ENCODE peak calls at places on chromosome 19, in seven cellular contexts. N is WTC11; Q is fibroblast of mammary gland; T is fibroblast of pulmonary artery; M is CD8-positive, alpha-beta T cell; X is AG10803; Y is thoracic aorta. E is an unnamed sample.
A peak's percentile ranks its signal among the peaks of the same experiment; 100 is the strongest.

GRCh38 chr19:47407417-47407774 is 11.9 kb downstream of the MEIS3 start:
- DNase-seq in M (no peak), N (no peak), Y (no peak), T (no peak), Q (no peak), X (no peak), E (no peak)

GRCh38 chr19:956747-957451 is 27.2 kb upstream of the WDR18 start:
- DNase-seq in X (peak; percentile 67), T (no peak), M (no peak), Y (no peak), N (peak; percentile 45), Q (no peak), E (peak; percentile 45)

GRCh38 chr19:38990949-38991697 is 15.6 kb upstream of the FBXO17 start:
- DNase-seq in X (peak; percentile 34), Y (no peak), N (no peak), M (no peak), T (no peak), Q (no peak), E (no peak)

GRCh38 chr19:7832781-7833180 is 2.8 kb downstream of the EVI5L start:
- DNase-seq in Y (no peak), X (peak; percentile 22), M (no peak), Q (no peak), N (no peak), T (peak; percentile 30), E (no peak)

GRCh38 chr19:485583-486236 is 10.6 kb upstream of the MADCAM1 start:
- DNase-seq in T (no peak), Y (no peak), Q (peak; percentile 71), X (peak; percentile 35), N (no peak), M (no peak), E (no peak)

GRCh38 chr19:7230826-7231225 is 63.4 kb downstream of the INSR start:
- DNase-seq in T (no peak), M (no peak), Y (no peak), Q (no peak), N (no peak), X (peak; percentile 10), E (no peak)

GRCh38 chr19:33375156-33375744 is 1.7 kb downstream of the CEBPG start:
- DNase-seq in M (no peak), Q (no peak), N (no peak), Y (no peak), T (no peak), X (no peak), E (no peak)

GRCh38 chr19:47406711-47407416 is 12.5 kb downstream of the MEIS3 start:
- DNase-seq in Q (no peak), N (peak; percentile 73), T (no peak), X (no peak), Y (no peak), M (no peak), E (no peak)

GRCh38 chr19:4713384-4713951 is 10.2 kb downstream of the DPP9 start:
- DNase-seq in Q (peak; percentile 99), Y (no peak), X (peak; percentile 95), N (no peak), T (peak; percentile 93), M (no peak), E (peak; percentile 98)

GRCh38 chr19:3135961-3136683 is at the start of gene GNA15:
- DNase-seq in X (no peak), M (peak; percentile 15), Y (no peak), N (no peak), Q (no peak), T (no peak), E (peak; percentile 65)

GRCh38 chr19:3146677-3147100 is 10.9 kb downstream of the GNA15 start:
- DNase-seq in T (no peak), X (no peak), N (peak; percentile 84), Y (no peak), Q (no peak), M (peak; percentile 74), E (no peak)

GRCh38 chr19:45443462-45444317 is 20.0 kb upstream of the ERCC1 start:
- DNase-seq in M (peak; percentile 51), T (peak; percentile 93), Q (peak; percentile 84), N (peak; percentile 96), Y (peak; percentile 95), X (peak; percentile 90), E (peak; percentile 98)

GRCh38 chr19:3359850-3360493 is 6.4 kb upstream of the NFIC start:
- DNase-seq in T (no peak), Y (no peak), X (no peak), M (no peak), Q (no peak), N (no peak), E (no peak)

GRCh38 chr19:58059003-58059671 is at the start of gene ZNF135:
- DNase-seq in Y (peak; percentile 52), T (peak; percentile 77), Q (peak; percentile 73), N (peak; percentile 90), M (peak; percentile 64), X (peak; percentile 77), E (no peak)

GRCh38 chr19:4583961-4584669 is 24.6 kb upstream of the SEMA6B start:
- DNase-seq in X (peak; percentile 31), Q (no peak), Y (no peak), N (peak; percentile 72), T (peak; percentile 44), M (no peak), E (no peak)

GRCh38 chr19:54188224-54188871 is 1.0 kb downstream of the MBOAT7 start:
- DNase-seq in Y (no peak), T (peak; percentile 42), X (peak; percentile 30), M (peak; percentile 68), N (peak; percentile 27), Q (peak; percentile 30), E (no peak)

GRCh38 chr19:11293468-11294389 is 2.2 kb upstream of the TSPAN16 start:
- DNase-seq in X (peak; percentile 94), T (peak; percentile 97), N (peak; percentile 99), M (peak; percentile 77), Y (peak; percentile 93), Q (peak; percentile 89), E (peak; percentile 94)

GRCh38 chr19:11291991-11292390 is 4.0 kb upstream of the TSPAN16 start:
- DNase-seq in Y (no peak), Q (no peak), T (no peak), M (no peak), N (no peak), X (no peak), E (no peak)

GRCh38 chr19:11296264-11296663 is 304 bp downstream of the TSPAN16 start:
- DNase-seq in N (no peak), Q (peak; percentile 35), X (peak; percentile 37), M (no peak), T (peak; percentile 67), Y (no peak), E (no peak)

GRCh38 chr19:11295180-11295579 is 780 bp upstream of the TSPAN16 start:
- DNase-seq in X (no peak), N (no peak), Q (no peak), Y (no peak), T (no peak), M (no peak), E (no peak)

DNA sequence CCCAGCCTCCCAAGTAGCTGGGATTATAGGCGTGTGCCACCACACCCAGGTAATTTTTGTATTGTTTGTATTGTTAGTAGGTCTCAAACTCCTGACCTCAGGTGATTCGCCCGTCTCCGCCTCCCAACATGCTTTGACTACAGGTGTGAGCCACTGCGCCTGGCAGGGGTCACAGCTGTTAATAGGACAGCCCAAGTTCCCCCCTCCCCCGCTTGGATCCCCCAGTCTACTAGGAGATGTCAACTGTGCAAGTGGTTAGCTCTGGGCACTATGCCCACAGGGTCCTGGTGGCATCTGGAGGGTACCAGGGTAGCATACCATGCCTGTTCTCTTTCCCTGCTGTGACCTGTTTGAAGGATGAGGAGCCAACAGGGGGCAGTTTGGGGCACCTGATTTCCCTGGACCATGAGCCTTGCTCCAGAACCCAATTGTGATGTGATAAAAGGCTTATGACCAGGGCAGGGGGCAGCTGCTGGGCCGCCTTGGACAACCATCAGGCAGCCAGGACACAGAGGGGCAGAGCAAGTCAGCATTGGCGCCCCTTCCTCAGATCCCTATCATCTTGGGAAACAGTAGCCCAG is at the start of gene TSPAN16:
- DNase-seq in X (no peak), N (no peak), T (no peak), Y (no peak), M (no peak), Q (no peak), E (no peak)
- TF ChIP-seq CTCF in X (peak; percentile 15), N (no peak), T (peak; percentile 9), Y (no peak), M (no peak), Q (no peak), E (no peak)

DNA sequence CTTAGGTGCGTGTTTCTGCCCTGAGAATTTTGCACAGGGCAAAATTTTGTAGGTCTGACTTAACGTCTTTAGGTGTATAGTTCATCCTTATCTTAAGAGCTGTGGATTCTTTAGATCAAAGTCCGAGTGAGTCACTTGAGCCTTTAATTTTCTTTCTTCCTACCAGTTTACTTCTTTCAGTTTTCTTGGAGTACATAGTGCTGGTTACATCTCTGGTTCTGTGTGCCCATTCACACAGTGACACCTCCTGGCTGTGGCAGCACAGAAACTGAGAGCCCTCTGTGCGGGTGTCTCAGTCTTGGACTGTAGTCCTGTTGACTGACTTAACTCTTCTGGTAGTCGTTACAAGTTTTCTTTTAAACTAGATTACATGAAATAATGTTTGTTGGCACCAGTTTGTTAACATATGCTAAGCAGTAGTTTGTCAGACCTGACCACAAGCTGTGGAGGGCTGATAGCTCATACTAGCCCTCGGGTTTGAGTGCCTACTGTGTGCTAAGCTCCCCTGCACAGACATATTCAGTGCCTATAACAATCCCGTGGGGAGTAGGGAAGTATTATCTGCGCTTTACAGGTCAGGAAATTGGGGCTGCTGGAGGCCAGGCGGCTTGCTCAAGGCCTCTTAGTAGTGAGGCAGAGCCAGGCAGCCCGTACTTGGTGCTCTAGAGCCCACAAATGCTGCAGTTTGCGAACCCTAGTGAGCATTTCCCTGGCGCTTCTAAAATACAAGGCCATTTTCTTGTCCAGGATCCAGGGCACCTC is 1.6 kb downstream of the GATAD2A start:
- DNase-seq in T (peak; percentile 55), N (no peak), Y (no peak), X (peak; percentile 57), M (peak; percentile 64), Q (peak; percentile 57), E (no peak)
- TF ChIP-seq CTCF in T (peak; percentile 49), N (no peak), Y (no peak), X (peak; percentile 54), M (no peak), Q (peak; percentile 30), E (peak; percentile 44)

GRCh38 chr19:29478578-29479565 is 46.9 kb upstream of the VSTM2B start:
- DNase-seq in N (peak; percentile 90), M (no peak), Q (no peak), Y (no peak), T (no peak), X (peak; percentile 8), E (no peak)
- TF ChIP-seq CTCF in N (peak; percentile 39), M (no peak), Q (peak; percentile 4), Y (no peak), T (no peak), X (peak; percentile 46), E (peak; percentile 40)

DNA sequence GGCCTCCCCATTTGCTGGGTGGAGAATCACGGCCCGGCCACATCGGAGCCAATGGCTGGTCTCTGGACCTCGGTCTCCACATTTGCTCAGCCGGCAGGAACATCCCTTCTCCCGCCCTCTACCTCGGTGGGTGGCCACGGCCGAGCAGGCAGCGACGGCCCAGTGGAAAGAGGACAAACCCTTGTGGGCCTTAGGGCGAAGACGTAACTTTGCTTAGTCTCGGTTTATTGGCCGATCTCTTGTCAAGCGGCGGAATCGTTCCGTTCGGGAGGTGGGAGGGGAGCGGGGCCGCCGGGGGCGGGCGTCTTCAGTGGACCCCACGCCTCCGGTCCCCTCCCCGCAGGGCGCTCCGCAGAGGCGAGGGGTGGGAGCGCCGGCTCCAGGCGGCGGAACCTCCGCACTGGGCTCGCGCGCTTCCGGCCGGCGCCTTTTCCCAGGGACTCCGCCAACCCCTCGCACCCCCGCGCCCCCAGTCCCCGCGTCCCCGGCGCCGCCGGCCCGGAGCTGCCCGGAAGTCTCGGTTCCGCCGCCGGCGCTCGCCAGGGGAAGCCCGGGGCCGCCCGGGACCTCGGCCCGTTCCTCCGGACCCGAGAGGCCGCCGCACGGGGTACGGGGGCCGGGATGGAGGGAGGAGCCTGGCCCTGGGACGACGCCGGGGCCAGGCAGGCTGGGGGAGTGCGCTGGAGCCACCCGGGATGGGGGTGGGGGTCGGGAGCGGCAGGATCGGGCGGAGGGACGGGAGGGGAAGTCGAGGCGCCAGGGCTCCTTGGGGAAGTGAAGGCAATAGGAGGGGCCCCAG is at the start of gene ZNF580:
- DNase-seq in X (peak; percentile 69), T (peak; percentile 86), N (peak; percentile 61), Q (peak; percentile 72), Y (no peak), M (peak; percentile 49), E (no peak)
- TF ChIP-seq CTCF in X (no peak), T (no peak), N (no peak), Q (no peak), Y (no peak), M (no peak), E (no peak)